ENCODE peak calls at places on chromosomes 3 and 15, in six cellular contexts. F is aorta, C is lower leg skin, S is left ventricle myocardium inferior, Y is HL-60, W is A549. H is an unnamed sample.

GRCh38 chr3:8938021-8938420 is 25.3 kb downstream of the RAD18 start:
- DNase-seq in W (peak; percentile 53), F (no peak), Y (no peak), S (no peak), C (no peak), H (no peak)

GRCh38 chr3:189490749-189491148 is 140.4 kb upstream of the TP63 start:
- DNase-seq in Y (no peak), C (no peak), S (no peak), W (peak; percentile 58), F (no peak), H (no peak)

GRCh38 chr3:173709026-173709425 is 311.5 kb downstream of the NLGN1 start:
- DNase-seq in W (no peak), C (no peak), Y (no peak), S (no peak), F (no peak), H (no peak)

GRCh38 chr15:43150171-43150929 is 17.0 kb downstream of the TMEM62 start:
- DNase-seq in W (peak; percentile 55), C (no peak), Y (no peak), S (no peak), F (no peak), H (no peak)

GRCh38 chr15:96327155-96327741 is 3.3 kb upstream of the NR2F2 start:
- DNase-seq in W (peak; percentile 90), C (no peak), F (no peak), Y (peak; percentile 74), S (no peak), H (no peak)

GRCh38 chr3:159250961-159251360 is 449.1 kb downstream of the MFSD1 start:
- DNase-seq in C (no peak), W (no peak), S (no peak), F (no peak), Y (no peak), H (no peak)

GRCh38 chr3:13119471-13120220 is 46.4 kb upstream of the IQSEC1 start:
- DNase-seq in S (no peak), C (peak; percentile 77), W (no peak), Y (no peak), F (no peak), H (no peak)

GRCh38 chr3:9448643-9449042 is 51.2 kb downstream of the SETD5 start:
- DNase-seq in F (no peak), Y (no peak), C (no peak), S (no peak), W (no peak), H (no peak)

GRCh38 chr3:169494982-169495381 is 168.5 kb downstream of the MECOM start:
- DNase-seq in C (no peak), Y (no peak), F (no peak), W (no peak), S (no peak), H (no peak)

GRCh38 chr3:168091961-168092360 is 3.8 kb downstream of the GOLIM4 start:
- DNase-seq in W (no peak), C (no peak), Y (no peak), S (no peak), F (no peak), H (no peak)

GRCh38 chr3:168093790-168094189 is 1.9 kb downstream of the GOLIM4 start:
- DNase-seq in F (no peak), W (no peak), Y (no peak), C (no peak), S (no peak), H (no peak)

GRCh38 chr3:168094580-168094876 is 1.2 kb downstream of the GOLIM4 start:
- DNase-seq in S (no peak), W (no peak), F (no peak), Y (no peak), C (no peak), H (no peak)

GRCh38 chr3:168094877-168095610 is 680 bp downstream of the GOLIM4 start:
- DNase-seq in W (peak; percentile 71), C (peak; percentile 90), F (peak; percentile 78), Y (peak; percentile 70), S (peak; percentile 64), H (peak; percentile 72)

DNA sequence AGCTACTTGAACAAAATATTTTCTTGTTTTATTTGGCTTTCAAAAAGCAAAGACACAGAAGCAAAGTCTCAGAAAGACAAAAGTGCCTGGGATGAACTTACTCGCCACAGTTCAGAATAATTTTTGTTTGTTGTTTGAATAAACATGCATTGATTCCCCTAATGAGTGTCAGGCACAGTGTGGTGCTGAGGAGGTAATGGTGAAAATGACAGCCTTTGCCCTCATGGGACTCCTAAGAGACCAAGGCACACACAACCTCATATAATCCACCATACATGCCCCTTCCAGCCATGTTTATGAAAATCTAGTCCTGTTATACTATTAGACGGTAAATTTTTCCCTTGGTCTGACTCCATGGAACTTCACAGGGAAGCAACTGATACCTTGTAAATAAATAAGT is 2.5 kb downstream of the GOLIM4 start:
- DNase-seq in C (no peak), F (no peak), Y (no peak), W (no peak), S (no peak), H (no peak)
- H3K4me3 ChIP-seq in C (no peak overlapping the region), F (peak overlapping the region; percentile 61), Y (peak overlapping the region; percentile 55), W (peak overlapping the region; percentile 76), S (peak overlapping the region; percentile 89), H (peak overlapping the region; percentile 92)

GRCh38 chr15:73050561-73051297 is 1.5 kb upstream of the NEO1 start:
- DNase-seq in Y (no peak), C (no peak), S (no peak), F (no peak), W (no peak), H (no peak)
- H3K4me3 ChIP-seq in Y (no peak overlapping the region), C (no peak overlapping the region), S (peak overlapping the region; percentile 89), F (peak overlapping the region; percentile 84), W (peak overlapping the region; percentile 89), H (peak overlapping the region; percentile 79)

GRCh38 chr3:151476344-151477018 is 15.6 kb upstream of the IGSF10 start:
- DNase-seq in C (no peak), S (no peak), F (no peak), W (no peak), Y (peak; percentile 5), H (no peak)

GRCh38 chr3:151479452-151479851 is 18.6 kb upstream of the IGSF10 start:
- DNase-seq in C (no peak), W (no peak), F (no peak), Y (no peak), S (no peak), H (no peak)

GRCh38 chr3:151480492-151480891 is 19.6 kb upstream of the IGSF10 start:
- DNase-seq in W (no peak), C (no peak), F (no peak), Y (no peak), S (no peak), H (no peak)

GRCh38 chr3:151478376-151478702 is 17.5 kb upstream of the IGSF10 start:
- DNase-seq in C (no peak), F (no peak), Y (no peak), W (no peak), S (no peak), H (no peak)

GRCh38 chr3:151477596-151478375 is 16.9 kb upstream of the IGSF10 start:
- DNase-seq in Y (no peak), S (no peak), W (no peak), F (no peak), C (no peak), H (no peak)
- H3K4me3 ChIP-seq in Y (no peak overlapping the region), S (no peak overlapping the region), W (no peak overlapping the region), F (no peak overlapping the region), C (no peak overlapping the region), H (no peak overlapping the region)

GRCh38 chr3:100562224-100562857 is 47.1 kb upstream of the ADGRG7 start:
- DNase-seq in W (no peak), S (no peak), Y (no peak), F (no peak), C (no peak), H (no peak)
- H3K4me3 ChIP-seq in W (no peak overlapping the region), S (no peak overlapping the region), Y (no peak overlapping the region), F (no peak overlapping the region), C (no peak overlapping the region), H (no peak overlapping the region)

H was measured in psoas muscle.